ENCODE peak calls at places on chromosomes 13 and 19, in four cellular contexts. W is endothelial cell of umbilical vein, X is neural progenitor cell, Q is HCT116. D is an unnamed sample.
A peak's percentile ranks its signal among the peaks of the same experiment; 100 is the strongest.

GRCh38 chr19:22601906-22602630 is 32.1 kb upstream of the ZNF492 start:
- DNase-seq in W (no peak), X (no peak), Q (no peak), D (no peak)

GRCh38 chr13:107351305-107351704 is 783.4 kb upstream of the ARGLU1 start:
- DNase-seq in W (peak; percentile 28), X (peak; percentile 34), Q (no peak), D (no peak)

GRCh38 chr13:45873491-45874360 is 22.2 kb upstream of the SIAH3 start:
- DNase-seq in W (peak; percentile 21), X (peak; percentile 33), Q (peak; percentile 50), D (no peak)

GRCh38 chr19:49931293-49932040 is 2.2 kb upstream of the NUP62 start:
- DNase-seq in W (no peak), X (no peak), Q (no peak), D (no peak)

GRCh38 chr19:7672522-7672921 is 3.7 kb downstream of the RETN start:
- DNase-seq in W (no peak), X (no peak), Q (no peak), D (no peak)

GRCh38 chr13:50127726-50128291 is 112.6 kb downstream of the KCNRG start:
- DNase-seq in W (no peak), X (peak; percentile 71), Q (no peak), D (no peak)

GRCh38 chr19:10268077-10268476 is 2.8 kb upstream of the ICAM1 start:
- DNase-seq in W (peak; percentile 37), X (no peak), Q (no peak), D (no peak)

GRCh38 chr19:51600940-51601575 is 29.1 kb downstream of the SIGLEC5 start:
- DNase-seq in W (no peak), X (no peak), Q (no peak), D (no peak)

GRCh38 chr13:93951153-93951552 is 528.3 kb downstream of the DCT start:
- DNase-seq in W (no peak), X (no peak), Q (no peak), D (no peak)

GRCh38 chr13:51590966-51591627 is 6.8 kb downstream of the WDFY2 start:
- DNase-seq in W (peak; percentile 44), X (no peak), Q (no peak), D (no peak)
- H3K79me2 ChIP-seq in W (peaks cover 3% of the 10 kb centered on the region), X (peaks cover 100% of the 10 kb centered on the region), Q (peaks cover 9% of the 10 kb centered on the region), D (peaks cover 22% of the 10 kb centered on the region)

DNA sequence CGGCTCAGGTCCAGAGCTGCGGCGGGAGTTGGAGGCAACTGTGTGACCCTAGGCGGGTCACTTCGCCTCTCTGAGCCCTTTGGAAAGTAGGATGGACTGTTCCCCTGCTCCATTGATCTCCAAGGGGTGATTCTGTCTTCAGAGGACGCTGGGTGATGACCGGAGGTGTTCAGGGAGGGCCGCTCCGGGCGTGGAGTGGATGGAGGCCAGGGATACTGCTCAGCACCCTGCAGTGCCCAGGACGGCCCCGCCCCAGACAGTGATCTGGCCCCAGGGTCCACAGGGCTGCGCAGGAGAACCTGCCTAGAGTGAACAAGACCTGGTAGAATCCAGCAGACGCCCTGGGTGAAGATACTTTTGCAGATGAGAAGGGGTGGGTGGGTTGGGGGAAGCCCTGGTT is 7.0 kb downstream of the NCLN start:
- DNase-seq in W (no peak), X (no peak), Q (no peak), D (no peak)
- H3K79me2 ChIP-seq in W (peaks cover 39% of the 10 kb centered on the region), X (peaks cover 38% of the 10 kb centered on the region), Q (peaks cover 81% of the 10 kb centered on the region), D (peaks cover 34% of the 10 kb centered on the region)

GRCh38 chr19:46952874-46953273 is 66.8 kb upstream of the NPAS1 start:
- DNase-seq in W (no peak), X (no peak), Q (no peak), D (no peak)
- H3K79me2 ChIP-seq in W (peaks cover 3% of the 10 kb centered on the region), X (peaks cover 66% of the 10 kb centered on the region), Q (peaks cover 45% of the 10 kb centered on the region), D (no peaks in the 10 kb centered on the region)

DNA sequence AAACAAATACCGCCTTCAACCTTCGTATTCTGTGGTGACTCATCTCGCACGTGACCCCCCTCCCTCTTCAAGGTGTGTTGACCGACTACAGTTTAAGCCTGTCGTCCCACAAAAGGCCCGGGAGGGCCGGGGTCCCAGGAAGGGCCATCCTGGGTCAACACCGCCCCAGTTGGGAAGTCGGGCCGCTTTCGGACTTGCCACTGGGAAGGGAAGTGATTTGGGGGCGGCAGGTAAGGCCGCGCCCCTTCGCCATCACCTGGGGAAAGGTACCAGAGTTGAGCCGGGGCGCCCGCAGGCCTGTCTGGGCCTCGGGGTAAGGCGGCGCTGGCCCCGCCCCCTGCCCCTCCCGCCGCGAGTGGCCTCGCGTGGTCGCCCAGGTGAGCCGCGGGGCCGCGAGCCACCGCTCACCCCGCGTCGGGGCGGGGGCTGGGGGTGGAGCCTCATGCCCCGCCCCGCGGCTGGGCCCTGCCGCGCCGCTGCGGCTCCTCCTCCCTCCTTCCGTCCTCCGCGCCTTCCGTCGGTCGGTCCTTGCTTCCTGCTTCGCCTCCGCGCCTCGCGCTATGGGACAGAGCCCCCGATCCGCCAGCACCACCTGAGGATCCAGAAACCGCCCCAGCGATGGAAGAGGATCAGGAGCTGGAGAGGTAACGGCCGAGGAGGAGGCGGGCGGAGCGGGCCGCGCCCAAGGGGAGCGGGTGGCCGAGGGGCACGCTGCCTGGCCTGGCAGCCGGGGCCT is at the start of gene POLR1D:
- DNase-seq in W (peak; percentile 71), X (peak; percentile 90), Q (peak; percentile 77), D (peak; percentile 89)
- H3K79me2 ChIP-seq in W (peaks cover 70% of the 10 kb centered on the region), X (peaks cover 82% of the 10 kb centered on the region), Q (peaks cover 84% of the 10 kb centered on the region), D (peaks cover 71% of the 10 kb centered on the region)